ENCODE peak calls at places on chromosomes 1 and 21, in ten cellular contexts. Z, L, R, K, I, X, F, O, Q and U are unnamed samples. For H3K4me1, the result is how much of the 10 kb centered on the place peaks cover.

GRCh38 chr1:240672132-240672811 is 60.3 kb upstream of the GREM2 start:
- DNase-seq in O (no peak), Q (no peak), Z (no peak), I (no peak), X (no peak), F (no peak), L (peak), K (no peak), R (no peak), U (no peak)

GRCh38 chr1:233656700-233657099 is 42.8 kb downstream of the KCNK1 start:
- DNase-seq in Z (no peak), Q (no peak), L (no peak), F (no peak), X (no peak), K (no peak), O (no peak), I (no peak), R (no peak), U (no peak)

GRCh38 chr1:228955691-228956090 is 220.4 kb downstream of the RHOU start:
- DNase-seq in R (no peak), K (no peak), L (peak), I (no peak), F (no peak), X (no peak), O (no peak), Q (no peak), Z (no peak), U (no peak)

GRCh38 chr1:155591770-155592169 is 18.2 kb upstream of the MSTO1 start:
- DNase-seq in Z (peak), R (no peak), L (peak), X (peak), K (no peak), F (no peak), I (peak), O (no peak), Q (no peak), U (no peak)

GRCh38 chr1:58888776-58889341 is 105.0 kb upstream of the JUN start:
- DNase-seq in F (no peak), Z (no peak), I (no peak), X (no peak), O (no peak), L (peak), K (no peak), Q (no peak), R (no peak), U (no peak)

GRCh38 chr1:195903203-195903602 is 705.0 kb downstream of the KCNT2 start:
- DNase-seq in Q (no peak), R (no peak), X (no peak), F (no peak), O (no peak), K (no peak), L (no peak), Z (no peak), I (no peak), U (no peak)

GRCh38 chr1:68378296-68379084 is 71.3 kb downstream of the RPE65 start:
- DNase-seq in K (no peak), F (no peak), L (peak), X (no peak), O (no peak), Q (no peak), R (no peak), Z (no peak), I (no peak), U (no peak)

GRCh38 chr1:174399211-174399610 is 48.6 kb upstream of the GPR52 start:
- DNase-seq in O (no peak), K (no peak), L (no peak), X (no peak), Q (no peak), R (no peak), Z (no peak), F (no peak), I (no peak), U (no peak)

GRCh38 chr1:66300986-66301451 is 232.9 kb upstream of the SGIP1 start:
- DNase-seq in F (no peak), O (no peak), R (no peak), L (peak), Q (no peak), K (no peak), X (peak), I (no peak), Z (no peak), U (no peak)

GRCh38 chr1:54668567-54668966 is 27.0 kb downstream of the MROH7 start:
- DNase-seq in K (no peak), F (no peak), Q (no peak), Z (no peak), R (no peak), X (no peak), I (no peak), L (no peak), O (no peak), U (no peak)

GRCh38 chr1:159855709-159856108 is 6.7 kb downstream of the VSIG8 start:
- DNase-seq in X (no peak), F (no peak), R (no peak), Q (no peak), Z (no peak), I (no peak), O (no peak), L (no peak), K (no peak), U (no peak)

GRCh38 chr1:46394108-46394871 is at the start of gene FAAH:
- DNase-seq in K (no peak), F (no peak), O (peak), X (no peak), I (peak), Q (peak), Z (peak), L (no peak), R (no peak), U (peak)

GRCh38 chr1:236914375-236914774 is 89.9 kb downstream of the MT1HL1 start:
- DNase-seq in F (no peak), O (no peak), Z (no peak), Q (no peak), R (no peak), K (no peak), L (no peak), X (no peak), I (no peak), U (no peak)

GRCh38 chr1:53390261-53390660 is 62.4 kb upstream of the LRP8 start:
- DNase-seq in O (no peak), Q (peak), X (no peak), K (no peak), F (no peak), R (peak), Z (no peak), I (peak), L (no peak), U (no peak)

GRCh38 chr1:53391982-53392381 is 64.1 kb upstream of the LRP8 start:
- DNase-seq in X (no peak), R (no peak), I (no peak), L (peak), K (no peak), O (no peak), Z (no peak), Q (no peak), F (no peak), U (no peak)

GRCh38 chr1:53390736-53391135 is 62.9 kb upstream of the LRP8 start:
- DNase-seq in L (no peak), F (no peak), I (no peak), O (no peak), Z (no peak), K (no peak), Q (peak), X (no peak), R (no peak), U (no peak)

GRCh38 chr1:53392460-53392859 is 64.6 kb upstream of the LRP8 start:
- DNase-seq in R (no peak), K (no peak), L (no peak), Q (peak), Z (no peak), F (no peak), I (no peak), X (no peak), O (no peak), U (no peak)

GRCh38 chr1:53388963-53389362 is 61.1 kb upstream of the LRP8 start:
- DNase-seq in F (no peak), K (no peak), Z (no peak), Q (peak), I (no peak), O (no peak), L (no peak), R (no peak), X (no peak), U (no peak)
- H3K4me1 ChIP-seq in F (under half), K (under half), Z (under half), Q (under half), I (under half), O (under half), L (under half), R (under half), X (under half), U (under half)

DNA sequence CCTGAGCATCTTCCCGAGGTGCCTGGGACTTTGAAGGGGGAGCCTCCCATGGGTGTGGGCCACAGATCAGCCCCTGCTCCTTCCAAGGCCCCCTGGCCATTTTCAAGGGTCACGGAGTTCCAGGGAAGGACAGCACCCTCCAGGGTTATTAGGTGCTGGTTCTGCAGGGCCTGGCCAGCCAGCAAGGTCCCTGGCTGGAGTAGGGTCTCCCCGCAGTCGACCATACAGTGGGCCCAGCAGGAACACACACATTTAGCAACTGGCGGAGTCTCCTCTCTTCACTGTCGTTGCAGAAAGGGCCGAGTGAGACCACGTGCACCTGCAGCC is 17.7 kb upstream of the SUMO3 start:
- DNase-seq in L (no peak), Q (peak), K (no peak), Z (no peak), F (peak), O (no peak), R (no peak), X (no peak), I (no peak), U (no peak)
- H3K4me3 ChIP-seq in L (no peak), Q (no peak), K (no peak), Z (no peak), F (no peak), O (no peak), R (no peak), X (no peak), I (no peak), U (no peak)

GRCh38 chr1:89876463-89876862 is 55.6 kb downstream of the LRRC8D start:
- DNase-seq in Z (no peak), F (no peak), L (no peak), R (no peak), K (no peak), X (no peak), I (no peak), O (no peak), Q (no peak), U (no peak)

GRCh38 chr1:89880679-89881078 is 59.8 kb downstream of the LRRC8D start:
- DNase-seq in L (no peak), X (no peak), F (no peak), Q (no peak), I (no peak), R (no peak), O (no peak), K (no peak), Z (no peak), U (no peak)

GRCh38 chr1:89881415-89882058 is 60.7 kb downstream of the LRRC8D start:
- DNase-seq in Z (no peak), K (no peak), L (no peak), O (no peak), R (no peak), Q (no peak), I (no peak), X (peak), F (no peak), U (no peak)

GRCh38 chr1:89877756-89878155 is 56.9 kb downstream of the LRRC8D start:
- DNase-seq in Z (no peak), L (no peak), Q (no peak), O (no peak), R (no peak), X (no peak), I (no peak), F (no peak), K (no peak), U (no peak)

DNA sequence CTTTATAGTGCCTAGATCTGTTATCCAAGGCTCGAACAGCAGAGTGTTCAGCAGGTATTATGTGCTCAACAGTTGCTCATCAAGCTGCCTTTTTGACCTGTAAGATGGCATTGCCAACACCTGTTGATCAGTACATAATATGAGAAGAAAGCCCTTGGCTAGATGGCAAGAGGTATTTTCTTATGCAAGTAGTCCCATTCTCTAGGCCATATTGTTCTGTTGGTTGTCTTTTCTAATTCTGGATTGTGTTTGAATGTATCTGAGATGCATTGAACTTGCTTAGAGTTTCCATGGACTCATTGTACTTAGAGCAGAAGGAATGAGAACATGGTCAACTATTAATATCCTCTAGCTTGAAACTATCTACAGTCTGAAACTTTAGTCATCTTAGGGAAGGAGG is 57.4 kb downstream of the LRRC8D start:
- DNase-seq in F (no peak), L (no peak), R (no peak), X (no peak), I (no peak), K (no peak), Z (no peak), Q (no peak), O (no peak), U (no peak)
- TF ChIP-seq POLR2A in F (no peak), L (no peak), R (no peak), X (no peak), I (no peak), K (no peak), Z (no peak), Q (no peak), O (no peak), U (no peak)

GRCh38 chr1:33341190-33341589 is 20.3 kb upstream of the A3GALT2 start:
- DNase-seq in O (no peak), R (no peak), Q (no peak), Z (no peak), F (no peak), K (no peak), X (no peak), I (no peak), L (no peak), U (no peak)
- H3K4me1 ChIP-seq in O (half or more), R (half or more), Q (half or more), Z (under half), F (under half), K (half or more), X (under half), I (half or more), L (half or more), U (half or more)

GRCh38 chr1:63329621-63330330 is 7.4 kb downstream of the FOXD3 start:
- DNase-seq in L (no peak), Z (no peak), R (no peak), O (no peak), K (no peak), X (no peak), Q (no peak), I (no peak), F (no peak), U (no peak)
- H3K4me3 ChIP-seq in L (no peak), Z (no peak), R (peak), O (peak), K (no peak), X (no peak), Q (no peak), I (no peak), F (no peak), U (no peak)

GRCh38 chr1:178091986-178092745 is 1.7 kb upstream of the RASAL2 start:
- DNase-seq in R (no peak), Q (no peak), Z (no peak), K (no peak), I (no peak), X (no peak), O (no peak), L (peak), F (no peak), U (no peak)

GRCh38 chr1:178096421-178096820 is 2.5 kb downstream of the RASAL2 start:
- DNase-seq in X (no peak), Q (no peak), Z (no peak), I (no peak), K (no peak), O (no peak), R (no peak), L (peak), F (no peak), U (no peak)

GRCh38 chr1:178094752-178095645 is 1.1 kb downstream of the RASAL2 start:
- DNase-seq in R (no peak), O (no peak), K (no peak), F (no peak), X (no peak), I (no peak), Z (no peak), L (no peak), Q (no peak), U (no peak)

GRCh38 chr1:178093958-178094751 is at the start of gene RASAL2:
- DNase-seq in F (peak), Z (peak), Q (peak), R (peak), O (peak), K (peak), X (no peak), I (peak), L (peak), U (peak)

GRCh38 chr1:178093150-178093957 is 550 bp upstream of the RASAL2 start:
- DNase-seq in O (peak), R (peak), Q (peak), K (peak), L (peak), I (peak), X (peak), Z (peak), F (peak), U (peak)
- TF ChIP-seq POLR2A in O (no peak), R (no peak), Q (no peak), K (no peak), L (no peak), I (no peak), X (no peak), Z (peak), F (no peak), U (no peak)

GRCh38 chr1:6268431-6268830 is 7.5 kb upstream of the GPR153 start:
- DNase-seq in X (no peak), F (no peak), Q (no peak), I (no peak), R (no peak), O (no peak), K (no peak), L (no peak), Z (no peak), U (no peak)
- H3K4me1 ChIP-seq in X (under half), F (under half), Q (under half), I (under half), R (under half), O (under half), K (under half), L (under half), Z (under half), U (under half)

DNA sequence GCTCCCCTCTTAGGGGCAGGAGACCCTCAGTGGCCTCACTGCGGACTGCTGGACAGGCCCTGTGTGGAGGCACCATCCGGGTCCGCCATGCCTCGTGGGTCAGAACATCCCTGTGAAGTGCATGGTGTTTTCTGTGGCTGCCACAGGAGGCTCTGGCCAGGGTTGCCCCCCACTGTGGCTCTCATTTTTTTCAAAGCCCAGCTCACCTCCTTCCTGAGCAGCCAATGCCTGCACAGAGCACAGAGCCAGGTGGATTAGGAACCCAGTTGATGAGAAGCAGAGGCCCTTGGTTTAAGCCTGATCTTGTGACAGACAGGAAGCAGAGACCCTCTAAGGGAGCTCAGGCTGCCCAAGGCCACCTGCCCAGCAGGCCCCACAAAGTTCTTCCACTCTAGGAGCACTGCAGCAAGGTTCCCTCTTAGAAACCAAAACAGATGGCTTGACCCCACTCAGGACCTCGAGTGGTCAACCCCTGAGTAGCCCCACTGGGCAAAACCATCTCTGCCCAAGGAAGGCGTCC is 25.5 kb upstream of the PRSS38 start:
- DNase-seq in O (no peak), K (peak), X (no peak), R (no peak), F (no peak), Z (no peak), L (no peak), Q (peak), I (no peak), U (no peak)
- H3K4me3 ChIP-seq in O (no peak), K (no peak), X (no peak), R (no peak), F (no peak), Z (no peak), L (no peak), Q (no peak), I (no peak), U (no peak)